ENCODE peak calls at places on chromosomes 6 and 20, in five cellular contexts. Y is omental fat pad, H is fibroblast of pulmonary artery, P is astrocyte of the cerebellum, D is psoas muscle. B is an unnamed sample.

GRCh38 chr20:48025061-48025515 is 239.8 kb upstream of the SULF2 start:
- DNase-seq in D (peak), H (peak), P (peak), Y (no peak), B (no peak)

GRCh38 chr20:13400453-13400852 is 179.4 kb downstream of the ISM1 start:
- DNase-seq in H (no peak), Y (no peak), D (no peak), P (no peak), B (no peak)

GRCh38 chr6:42417641-42418112 is 34.0 kb downstream of the TRERF1 start:
- DNase-seq in P (peak), H (no peak), Y (no peak), D (no peak), B (no peak)

GRCh38 chr20:4559906-4560305 is 161.8 kb upstream of the PRND start:
- DNase-seq in Y (no peak), D (no peak), P (no peak), H (no peak), B (no peak)

GRCh38 chr6:79420054-79420453 is 117.2 kb downstream of the LCA5 start:
- DNase-seq in D (no peak), H (no peak), Y (no peak), P (no peak), B (no peak)

GRCh38 chr6:36374956-36375355 is 12.5 kb downstream of the ETV7 start:
- DNase-seq in P (no peak), D (no peak), Y (no peak), H (no peak), B (no peak)

GRCh38 chr6:109579361-109579760 is 96.3 kb upstream of the ZBTB24 start:
- DNase-seq in P (no peak), H (peak), D (no peak), Y (no peak), B (peak)

GRCh38 chr6:41917528-41917927 is 3.4 kb downstream of the MED20 start:
- DNase-seq in Y (no peak), H (peak), D (no peak), P (peak), B (no peak)

GRCh38 chr6:125066964-125067363 is 86.6 kb upstream of the TPD52L1 start:
- DNase-seq in D (no peak), H (peak), P (peak), Y (no peak), B (no peak)

DNA sequence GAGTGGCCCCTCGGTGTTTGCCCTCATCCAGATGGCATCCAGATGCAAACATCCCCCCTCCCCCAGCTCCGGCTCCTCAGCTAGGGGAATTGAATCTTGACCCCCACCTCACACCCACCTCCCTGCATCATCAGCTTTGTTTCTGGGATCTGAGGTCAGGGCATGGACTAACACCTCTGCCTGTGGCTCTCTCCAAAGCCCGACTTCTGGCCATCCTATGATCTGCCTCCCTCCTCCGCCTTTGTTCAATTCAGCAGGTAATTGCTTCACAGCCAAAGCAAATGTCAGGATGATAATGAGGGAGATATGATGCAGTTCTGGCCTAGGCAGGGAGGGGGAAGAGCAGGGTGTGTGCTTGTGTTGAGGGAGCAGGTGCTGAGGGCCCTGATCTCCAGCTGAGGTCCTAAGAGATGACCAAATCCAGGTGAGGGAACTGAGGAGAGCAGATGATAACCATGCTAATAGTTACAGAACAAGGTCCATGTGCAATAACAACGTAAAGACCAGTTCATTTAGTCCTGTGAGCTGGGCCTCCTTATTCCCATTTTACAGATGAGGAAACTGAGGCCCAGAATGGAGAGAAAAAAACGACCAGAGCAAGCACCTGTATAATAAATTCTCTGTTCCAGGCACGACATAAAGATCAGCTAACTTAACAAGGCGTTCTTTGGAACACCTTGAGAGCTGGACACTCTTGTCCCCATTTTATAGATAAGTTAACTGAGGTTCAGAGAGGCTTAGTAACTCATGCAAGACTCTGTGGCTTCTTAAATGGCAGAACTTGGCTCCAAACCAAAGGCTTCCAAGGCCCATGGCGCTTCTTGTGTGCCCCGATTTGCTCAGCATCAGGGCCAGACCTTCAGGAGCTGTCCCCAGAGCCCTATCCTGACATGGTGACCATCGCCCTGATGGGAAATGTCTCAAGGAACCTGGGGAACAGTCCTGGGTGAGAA is 141.9 kb downstream of the VEGFA start:
- DNase-seq in D (no peak), H (no peak), P (no peak), Y (no peak), B (no peak)
- TF ChIP-seq CTCF in D (no peak), H (no peak), P (no peak), Y (no peak), B (no peak)

DNA sequence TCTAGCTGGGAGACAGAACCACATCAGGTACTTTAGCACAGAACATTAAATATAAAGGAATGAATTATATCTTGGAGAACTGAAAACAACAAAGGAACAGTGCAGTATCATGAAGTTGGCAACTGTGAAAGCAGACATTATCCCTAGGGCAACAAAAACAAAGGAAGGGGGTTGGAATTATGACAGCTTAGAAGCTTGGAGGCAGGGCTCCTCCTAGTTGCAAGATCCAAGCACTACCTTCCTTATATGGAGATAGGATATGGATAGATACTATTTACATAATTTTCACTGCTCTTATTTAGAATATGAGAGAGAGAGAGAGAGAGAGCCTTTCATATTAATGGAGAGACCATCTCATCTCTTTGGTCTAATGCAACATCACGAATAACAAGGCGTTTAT is 27.0 kb downstream of the TMEM14A start:
- DNase-seq in D (no peak), Y (no peak), P (no peak), H (peak), B (no peak)
- TF ChIP-seq CTCF in D (no peak), Y (no peak), P (peak), H (peak), B (no peak)

DNA sequence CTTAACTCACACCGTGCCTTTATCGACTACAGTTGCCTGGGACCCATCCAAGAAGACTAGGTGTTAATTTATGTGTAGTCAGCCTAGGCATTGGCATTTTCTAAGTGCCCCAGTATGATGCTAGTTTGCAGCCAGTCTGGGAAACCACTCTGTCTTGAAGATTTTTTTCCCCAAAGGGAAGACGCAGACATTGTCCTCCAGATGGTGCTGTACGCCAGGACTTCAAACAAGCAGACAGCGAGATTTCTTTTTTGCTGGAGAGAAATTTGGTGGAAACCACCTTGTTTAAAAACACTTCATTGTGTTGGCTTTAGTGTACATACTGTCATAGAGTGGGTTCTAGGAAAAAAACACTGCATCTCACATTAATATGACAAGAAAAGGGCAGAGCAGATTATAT is 30.0 kb downstream of the ALDH5A1 start:
- DNase-seq in P (peak), Y (no peak), D (no peak), H (peak), B (peak)
- TF ChIP-seq CTCF in P (peak), Y (no peak), D (no peak), H (peak), B (peak)

GRCh38 chr6:147614501-147614900 is 106.0 kb downstream of the SAMD5 start:
- DNase-seq in D (no peak), Y (no peak), P (no peak), H (no peak), B (no peak)
- TF ChIP-seq CTCF in D (no peak), Y (no peak), P (no peak), H (no peak), B (no peak)

DNA sequence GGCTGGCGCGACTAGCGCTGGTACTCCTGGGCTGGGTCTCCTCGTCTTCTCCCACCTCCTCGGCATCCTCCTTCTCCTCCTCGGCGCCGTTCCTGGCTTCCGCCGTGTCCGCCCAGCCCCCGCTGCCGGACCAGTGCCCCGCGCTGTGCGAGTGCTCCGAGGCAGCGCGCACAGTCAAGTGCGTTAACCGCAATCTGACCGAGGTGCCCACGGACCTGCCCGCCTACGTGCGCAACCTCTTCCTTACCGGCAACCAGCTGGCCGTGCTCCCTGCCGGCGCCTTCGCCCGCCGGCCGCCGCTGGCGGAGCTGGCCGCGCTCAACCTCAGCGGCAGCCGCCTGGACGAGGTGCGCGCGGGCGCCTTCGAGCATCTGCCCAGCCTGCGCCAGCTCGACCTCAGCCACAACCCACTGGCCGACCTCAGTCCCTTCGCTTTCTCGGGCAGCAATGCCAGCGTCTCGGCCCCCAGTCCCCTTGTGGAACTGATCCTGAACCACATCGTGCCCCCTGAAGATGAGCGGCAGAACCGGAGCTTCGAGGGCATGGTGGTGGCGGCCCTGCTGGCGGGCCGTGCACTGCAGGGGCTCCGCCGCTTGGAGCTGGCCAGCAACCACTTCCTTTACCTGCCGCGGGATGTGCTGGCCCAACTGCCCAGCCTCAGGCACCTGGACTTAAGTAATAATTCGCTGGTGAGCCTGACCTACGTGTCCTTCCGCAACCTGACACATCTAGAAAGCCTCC is 1.6 kb downstream of the TPBG start:
- DNase-seq in H (peak), D (peak), Y (no peak), P (no peak), B (peak)
- TF ChIP-seq CTCF in H (peak), D (no peak), Y (no peak), P (peak), B (no peak)

DNA sequence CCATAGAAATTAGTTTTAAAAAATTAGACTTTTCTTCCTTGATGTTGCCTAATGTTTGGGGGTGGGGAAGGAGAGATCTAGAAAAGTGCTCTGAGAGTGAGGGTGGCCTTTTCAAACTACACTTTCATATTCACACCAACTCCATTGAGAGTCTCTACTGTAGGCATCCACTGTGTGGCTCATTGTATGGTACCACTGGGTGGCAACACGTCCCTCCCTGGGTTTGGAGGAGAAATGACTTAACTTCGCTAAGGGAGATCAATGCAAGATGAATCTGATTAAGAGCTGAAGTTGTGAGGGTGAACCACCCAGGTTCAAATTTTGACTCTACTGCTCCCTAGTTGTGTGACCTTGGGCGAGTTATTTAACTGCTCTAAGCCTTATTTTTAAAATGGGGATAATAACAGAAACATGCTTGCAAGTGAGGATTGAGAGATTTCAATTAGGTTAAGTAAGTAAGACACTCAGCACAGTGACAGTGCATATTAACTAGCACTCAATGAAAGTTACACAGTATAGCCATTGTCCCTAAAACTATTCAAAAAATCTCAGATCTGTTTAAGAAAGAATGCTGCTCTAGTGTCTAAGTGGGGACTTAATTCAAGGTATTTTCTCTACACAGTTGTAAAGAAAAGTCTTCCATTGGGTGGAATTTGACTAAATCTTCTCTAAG is 193.5 kb upstream of the CNR1 start:
- DNase-seq in Y (no peak), H (no peak), D (no peak), P (no peak), B (no peak)
- TF ChIP-seq CTCF in Y (no peak), H (no peak), D (no peak), P (no peak), B (no peak)

GRCh38 chr20:32820000-32820697 is 395 bp downstream of the MAPRE1 start:
- DNase-seq in H (peak), D (peak), P (no peak), Y (no peak), B (peak)

GRCh38 chr20:32820698-32821378 is 1.1 kb downstream of the MAPRE1 start:
- DNase-seq in P (no peak), H (no peak), Y (no peak), D (no peak), B (no peak)

GRCh38 chr20:32822189-32822588 is 2.4 kb downstream of the MAPRE1 start:
- DNase-seq in P (no peak), Y (no peak), D (no peak), H (no peak), B (no peak)

GRCh38 chr20:32823737-32824588 is 4.2 kb downstream of the MAPRE1 start:
- DNase-seq in Y (no peak), P (no peak), D (no peak), H (peak), B (no peak)

DNA sequence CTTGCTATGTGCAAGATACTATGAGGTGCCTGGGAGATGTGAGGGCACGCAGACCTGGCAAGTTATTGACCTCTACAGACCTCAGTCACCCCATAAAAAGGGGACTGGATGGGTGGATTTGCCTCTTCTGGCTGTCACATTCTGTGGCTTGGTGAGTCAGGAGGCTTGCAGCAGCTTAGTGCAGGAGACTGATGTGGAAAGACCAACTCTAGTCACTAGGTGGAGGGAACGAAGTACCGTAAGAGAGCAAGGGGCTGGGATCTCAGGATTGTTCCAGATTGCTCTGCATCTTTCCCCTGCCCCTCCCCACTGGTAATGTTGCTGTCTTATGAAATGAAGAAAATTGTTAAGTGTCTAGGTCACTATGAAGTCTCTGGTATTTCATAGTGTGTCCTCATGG is 3.3 kb downstream of the MAPRE1 start:
- DNase-seq in Y (no peak), P (peak), D (no peak), H (peak), B (no peak)
- TF ChIP-seq CTCF in Y (no peak), P (peak), D (peak), H (peak), B (no peak)

GRCh38 chr20:3407426-3408250 is at the start of gene DNAAF9:
- DNase-seq in D (peak), H (peak), P (peak), Y (peak), B (peak)
- TF ChIP-seq CTCF in D (peak), H (no peak), P (peak), Y (no peak), B (peak)

GRCh38 chr20:51385941-51386530 is 156.5 kb downstream of the NFATC2 start:
- DNase-seq in D (no peak), H (peak), P (no peak), Y (no peak), B (peak)

GRCh38 chr20:51384854-51385253 is 157.7 kb downstream of the NFATC2 start:
- DNase-seq in P (no peak), H (no peak), D (no peak), Y (no peak), B (no peak)

GRCh38 chr20:51382986-51383821 is 159.3 kb downstream of the NFATC2 start:
- DNase-seq in H (no peak), Y (no peak), D (no peak), P (no peak), B (no peak)

GRCh38 chr20:51382111-51382985 is 160.2 kb downstream of the NFATC2 start:
- DNase-seq in H (no peak), Y (no peak), P (no peak), D (no peak), B (no peak)

DNA sequence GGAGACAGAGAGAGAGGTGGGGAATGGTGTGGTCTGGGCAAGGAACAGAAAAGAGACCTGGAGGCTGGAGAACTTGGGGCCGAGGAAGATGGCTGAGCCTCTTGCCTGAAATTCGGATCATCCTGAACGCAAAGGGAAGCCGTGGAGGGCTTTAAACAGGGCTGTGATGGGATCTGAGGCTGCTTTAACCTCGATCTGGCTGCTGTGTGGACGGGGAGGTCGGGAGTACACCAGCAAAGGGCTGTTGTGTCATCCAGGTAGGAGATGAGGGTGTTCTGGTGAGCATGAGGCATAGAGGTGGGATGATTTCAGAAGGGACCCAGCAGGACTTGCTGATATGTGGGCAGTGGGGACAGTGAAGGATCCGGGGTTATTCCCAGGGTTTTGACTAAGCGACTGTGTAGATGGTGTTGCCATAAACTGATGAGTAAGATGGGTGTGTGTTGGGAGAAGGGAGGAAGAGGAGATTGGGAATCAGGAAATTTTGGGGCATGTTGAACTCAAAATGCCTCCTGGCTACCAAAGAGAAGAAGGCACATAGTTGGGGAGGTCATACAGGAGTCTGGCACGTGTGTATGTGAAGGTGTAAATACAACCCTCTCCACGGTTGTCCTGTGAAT is 158.5 kb downstream of the NFATC2 start:
- DNase-seq in P (no peak), Y (no peak), D (no peak), H (no peak), B (no peak)
- TF ChIP-seq CTCF in P (no peak), Y (no peak), D (no peak), H (no peak), B (no peak)